ENCODE peak calls at places on chromosomes 13 and 19, in four cellular contexts. K is SK-N-SH, C is uterus, U is tibial artery. D is an unnamed sample. For H3K4me1, the result is how much of the 10 kb centered on the place peaks cover.

GRCh38 chr19:54684537-54684936 is 21.8 kb downstream of the LILRB4 start:
- DNase-seq in K (no peak), C (no peak), U (no peak), D (no peak)

GRCh38 chr13:45909724-45910123 is 58.2 kb upstream of the SIAH3 start:
- DNase-seq in C (no peak), K (no peak), U (no peak), D (no peak)

GRCh38 chr13:99471231-99472202 is 29.8 kb upstream of the TM9SF2 start:
- DNase-seq in K (no peak), C (no peak), U (no peak), D (no peak)

GRCh38 chr13:79918620-79919019 is 422.3 kb downstream of the SPRY2 start:
- DNase-seq in U (no peak), K (no peak), C (no peak), D (no peak)

GRCh38 chr19:55348317-55349034 is 6.0 kb downstream of the COX6B2 start:
- DNase-seq in C (no peak), K (no peak), U (no peak), D (no peak)

GRCh38 chr19:46448601-46449000 is 19.9 kb upstream of the PNMA8C start:
- DNase-seq in K (no peak), U (peak), C (no peak), D (no peak)

GRCh38 chr13:41520699-41521630 is 63.6 kb downstream of the RGCC start:
- DNase-seq in U (no peak), K (no peak), C (no peak), D (no peak)

GRCh38 chr13:20901668-20902437 is 693 bp downstream of the XPO4 start:
- DNase-seq in K (peak), U (no peak), C (no peak), D (no peak)

GRCh38 chr13:58964048-58964447 is 1199.7 kb downstream of the DIAPH3 start:
- DNase-seq in K (no peak), U (no peak), C (no peak), D (no peak)

GRCh38 chr13:23741879-23742510 is 147.2 kb downstream of the MIPEP start:
- DNase-seq in K (peak), C (no peak), U (no peak), D (no peak)

GRCh38 chr19:11017275-11018035 is 56.6 kb downstream of the SMARCA4 start:
- DNase-seq in K (no peak), C (no peak), U (no peak), D (no peak)
- H3K27ac ChIP-seq in K (no peak), C (peak), U (no peak), D (no peak)

GRCh38 chr19:18321729-18322091 is 1.2 kb downstream of the LSM4 start:
- DNase-seq in U (no peak), C (no peak), K (peak), D (no peak)
- H3K4me1 ChIP-seq in U (under half), C (under half), K (under half), D (under half)

DNA sequence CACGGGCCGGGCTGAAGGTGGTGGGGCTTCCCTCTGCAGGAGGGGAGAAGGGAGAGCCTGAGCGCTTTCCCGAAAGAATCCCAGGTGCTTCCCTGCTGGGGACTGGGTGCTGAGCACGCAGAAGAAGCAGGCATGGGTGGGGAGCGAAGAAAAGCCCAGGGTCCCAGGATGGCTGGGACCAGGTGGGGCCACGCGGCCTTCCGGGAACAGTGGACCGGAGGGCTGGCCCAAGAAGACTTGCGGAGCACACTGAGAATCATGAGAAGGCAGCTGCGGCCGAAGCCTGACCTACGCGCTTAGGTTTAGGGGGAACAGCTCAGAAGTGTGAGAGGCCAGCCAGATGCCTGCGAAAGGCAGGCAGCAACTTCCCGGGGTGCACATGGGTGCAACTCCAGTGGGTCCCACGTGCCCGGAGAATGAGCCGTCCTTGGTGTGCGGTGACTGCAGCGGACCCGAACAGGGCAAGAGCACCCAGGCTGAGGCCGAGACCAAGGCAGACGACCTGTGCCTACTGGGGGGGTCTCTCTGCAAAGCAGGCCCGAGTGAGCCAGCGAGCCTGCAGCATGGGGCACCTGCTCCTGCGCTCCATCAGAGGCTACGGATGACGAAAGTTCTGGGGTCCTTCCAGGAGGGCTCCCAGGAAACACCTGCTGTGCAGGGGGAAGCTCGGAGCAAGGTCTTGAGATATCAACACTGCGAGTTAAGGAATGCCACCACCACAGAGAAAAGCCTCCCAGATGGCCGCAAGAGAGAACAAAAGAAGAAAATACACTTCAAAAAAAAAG is 52.4 kb downstream of the MLLT1 start:
- DNase-seq in U (no peak), C (no peak), K (peak), D (no peak)
- H3K4me3 ChIP-seq in U (no peak), C (no peak), K (no peak), D (no peak)

GRCh38 chr19:42400404-42400803 is 10.3 kb upstream of the CNFN start:
- DNase-seq in K (no peak), C (no peak), U (no peak), D (no peak)

GRCh38 chr19:42406111-42406510 is 16.0 kb upstream of the CNFN start:
- DNase-seq in U (no peak), C (no peak), K (no peak), D (no peak)

GRCh38 chr19:42403586-42403985 is 13.5 kb upstream of the CNFN start:
- DNase-seq in K (no peak), U (no peak), C (no peak), D (no peak)

GRCh38 chr19:42401365-42402303 is 11.5 kb upstream of the CNFN start:
- DNase-seq in U (peak), C (peak), K (peak), D (peak)

GRCh38 chr19:42402376-42403116 is 12.4 kb upstream of the CNFN start:
- DNase-seq in U (no peak), C (no peak), K (peak), D (no peak)
- H3K27ac ChIP-seq in U (no peak), C (peak), K (no peak), D (no peak)

GRCh38 chr13:75417647-75418046 is 64.3 kb downstream of the TBC1D4 start:
- DNase-seq in K (no peak), U (no peak), C (no peak), D (no peak)

GRCh38 chr13:75414036-75414827 is 67.7 kb downstream of the TBC1D4 start:
- DNase-seq in K (no peak), C (no peak), U (no peak), D (no peak)

GRCh38 chr13:75417006-75417384 is 65.0 kb downstream of the TBC1D4 start:
- DNase-seq in U (no peak), C (no peak), K (no peak), D (no peak)

GRCh38 chr13:75416327-75417005 is 65.5 kb downstream of the TBC1D4 start:
- DNase-seq in K (no peak), U (no peak), C (no peak), D (no peak)

DNA sequence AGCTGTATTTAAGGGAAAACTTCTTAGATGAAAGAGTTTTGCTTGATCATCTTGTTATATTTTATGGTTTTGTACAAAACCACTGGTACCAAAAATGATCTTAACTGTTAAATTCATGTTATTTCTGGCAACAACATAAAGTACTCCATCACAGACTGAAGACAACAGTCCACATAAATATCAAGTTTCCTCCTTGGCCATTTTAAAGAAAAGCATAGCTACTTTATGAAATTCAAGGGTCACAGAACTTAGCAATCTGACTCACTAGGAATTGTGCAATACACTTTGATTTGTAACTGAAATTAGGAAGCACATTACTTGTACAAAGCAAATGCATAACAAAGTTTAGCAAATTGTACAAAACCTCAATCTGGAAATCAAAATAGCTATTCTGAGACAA is 66.2 kb downstream of the TBC1D4 start:
- DNase-seq in U (no peak), K (no peak), C (no peak), D (no peak)
- H3K4me1 ChIP-seq in U (under half), K (under half), C (under half), D (under half)

GRCh38 chr19:48731452-48731851 is 9.0 kb downstream of the RASIP1 start:
- DNase-seq in U (no peak), K (no peak), C (no peak), D (no peak)

GRCh38 chr19:48734625-48735024 is 5.8 kb downstream of the RASIP1 start:
- DNase-seq in K (no peak), U (no peak), C (no peak), D (no peak)

GRCh38 chr19:48738557-48739399 is 1.6 kb downstream of the RASIP1 start:
- DNase-seq in C (peak), U (peak), K (peak), D (peak)

GRCh38 chr19:48737360-48737998 is 2.9 kb downstream of the RASIP1 start:
- DNase-seq in C (no peak), U (no peak), K (peak), D (no peak)

DNA sequence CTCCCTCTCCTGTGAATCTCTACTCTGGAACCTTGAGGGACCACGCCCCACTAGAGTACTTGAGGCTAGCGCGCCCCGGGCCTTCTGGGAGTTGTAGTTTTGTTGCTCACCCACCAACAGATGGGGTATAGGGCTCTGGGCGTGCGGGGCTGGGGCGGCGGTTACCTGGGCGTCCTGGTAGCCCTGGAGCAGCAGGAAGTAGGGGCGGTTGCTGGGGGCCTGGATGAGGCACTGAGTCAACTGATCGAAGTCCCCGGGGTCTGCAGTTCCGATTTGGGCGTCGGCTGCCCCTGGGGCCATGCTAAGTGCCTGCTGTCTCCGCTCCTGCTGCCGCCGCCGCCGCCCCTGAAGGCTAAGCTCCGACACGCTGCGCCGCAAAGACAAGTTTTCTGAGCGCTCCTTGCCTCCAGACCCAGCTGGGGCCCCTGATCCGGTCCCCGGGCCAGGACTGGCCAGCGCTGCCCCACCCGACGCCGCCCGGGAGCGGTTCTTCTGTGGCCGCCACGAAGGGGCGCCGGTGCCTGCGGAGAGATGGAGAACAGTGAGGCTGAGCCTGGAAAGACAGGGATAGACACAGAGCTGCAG is 5.3 kb downstream of the RASIP1 start:
- DNase-seq in C (no peak), U (no peak), K (no peak), D (no peak)
- H3K4me3 ChIP-seq in C (no peak), U (no peak), K (no peak), D (no peak)

D was measured in ascending aorta.